ENCODE peak calls at places on chromosomes 2 and 18, in eight cellular contexts. V is RPMI8226; M is stimulated activated CD4-positive, alpha-beta T cell treated with anti-CD3 and anti-CD28 coated beads, Interleukin-4, amount 100 ng/mL, for 48 hours; S is NCI-H2029; T is Peyer's patch; K is activated naive CD4-positive, alpha-beta T cell treated with anti-CD3 and anti-CD28 coated beads, Interleukin-2, amount 50 U/mL, for 16 hours; F is AG08396; Z is EL. R is an unnamed sample.

GRCh38 chr18:8952174-8952573 is 150.3 kb upstream of the NDUFV2 start:
- DNase-seq in S (no peak), F (no peak), M (no peak), T (no peak), K (no peak), Z (no peak), V (no peak), R (no peak)

GRCh38 chr2:30136729-30137444 is 9.9 kb upstream of the YPEL5 start:
- DNase-seq in T (no peak), V (no peak), S (no peak), F (no peak), Z (no peak), K (no peak), M (no peak), R (no peak)

GRCh38 chr2:34096552-34097171 is 497.6 kb upstream of the FAM98A start:
- DNase-seq in V (peak; percentile 72), S (peak; percentile 25), Z (peak; percentile 63), T (peak; percentile 59), M (peak; percentile 22), F (peak; percentile 22), K (peak; percentile 13), R (no peak)

GRCh38 chr18:11268691-11269686 is 119.6 kb upstream of the PIEZO2 start:
- DNase-seq in S (no peak), F (peak; percentile 42), V (no peak), T (no peak), M (no peak), Z (peak; percentile 21), K (no peak), R (no peak)

GRCh38 chr2:139992078-139992477 is 1211.9 kb upstream of the NXPH2 start:
- DNase-seq in V (no peak), T (no peak), Z (no peak), K (no peak), F (no peak), M (no peak), S (no peak), R (no peak)

GRCh38 chr2:202778217-202778616 is 93.3 kb downstream of the ICA1L start:
- DNase-seq in M (no peak), T (no peak), Z (no peak), V (no peak), K (no peak), S (no peak), F (no peak), R (no peak)

GRCh38 chr2:230793573-230794359 is 71.0 kb upstream of the ITM2C start:
- DNase-seq in V (no peak), F (peak; percentile 85), M (peak; percentile 38), T (peak; percentile 84), K (peak; percentile 61), Z (peak; percentile 99), S (no peak), R (peak; percentile 85)

GRCh38 chr2:24507511-24507910 is 16.5 kb downstream of the NCOA1 start:
- DNase-seq in V (no peak), F (no peak), K (no peak), T (no peak), Z (no peak), S (no peak), M (no peak), R (no peak)

GRCh38 chr2:20594048-20594750 is 56.7 kb downstream of the HS1BP3 start:
- DNase-seq in S (no peak), F (no peak), Z (no peak), K (no peak), M (no peak), V (no peak), T (peak; percentile 25), R (peak; percentile 46)

GRCh38 chr2:3959372-3959771 is 256.0 kb downstream of the DCDC2C start:
- DNase-seq in V (peak; percentile 34), M (no peak), S (peak; percentile 10), K (no peak), T (no peak), F (peak; percentile 46), Z (peak; percentile 0), R (no peak)

GRCh38 chr2:52334185-52334584 is 1302.3 kb upstream of the NRXN1 start:
- DNase-seq in Z (no peak), M (no peak), K (no peak), S (no peak), T (no peak), F (no peak), V (no peak), R (no peak)

GRCh38 chr2:229153307-229153706 is 117.8 kb downstream of the PID1 start:
- DNase-seq in V (no peak), T (no peak), K (no peak), M (no peak), F (no peak), Z (no peak), S (no peak), R (no peak)

GRCh38 chr2:45761660-45762059 is 110.2 kb downstream of the PRKCE start:
- DNase-seq in M (no peak), Z (no peak), S (no peak), V (no peak), F (no peak), T (no peak), K (no peak), R (no peak)

GRCh38 chr2:158923180-158923594 is 45.3 kb upstream of the TANC1 start:
- DNase-seq in K (no peak), T (no peak), V (no peak), Z (peak; percentile 50), M (no peak), S (no peak), F (no peak), R (no peak)

GRCh38 chr18:50374753-50375391 is at the start of gene SKA1:
- DNase-seq in M (peak; percentile 87), S (peak; percentile 82), V (peak; percentile 97), T (peak; percentile 95), F (peak; percentile 98), Z (peak; percentile 95), K (peak; percentile 91), R (peak; percentile 98)

R was measured in cardiac septum.